ENCODE peak calls at places on chromosome 4, in six cellular contexts. One of them, this sample, is unnamed.

GRCh38 chr4:111040904-111041303 is 418.0 kb upstream of the PITX2 start:
- DNase-seq in CD4-positive, CD25-positive, alpha-beta regulatory T cell: no peak
- DNase-seq in neural progenitor cell: no peak
- DNase-seq in IMR-90: no peak
- DNase-seq in dorsolateral prefrontal cortex: no peak
- DNase-seq in coronary artery: no peak
- DNase-seq in this sample: no peak

GRCh38 chr4:1572521-1572920 is 111.6 kb downstream of the FAM53A start:
- DNase-seq in dorsolateral prefrontal cortex: no peak
- DNase-seq in CD4-positive, CD25-positive, alpha-beta regulatory T cell: no peak
- DNase-seq in neural progenitor cell: peak; percentile 39
- DNase-seq in coronary artery: no peak
- DNase-seq in IMR-90: no peak
- DNase-seq in this sample: peak; percentile 93

GRCh38 chr4:156734965-156735895 is 236.4 kb downstream of the PDGFC start:
- DNase-seq in neural progenitor cell: no peak
- DNase-seq in dorsolateral prefrontal cortex: no peak
- DNase-seq in coronary artery: no peak
- DNase-seq in IMR-90: peak; percentile 49
- DNase-seq in CD4-positive, CD25-positive, alpha-beta regulatory T cell: no peak
- DNase-seq in this sample: no peak

GRCh38 chr4:7252051-7252450 is 59.7 kb downstream of the SORCS2 start:
- DNase-seq in IMR-90: no peak
- DNase-seq in coronary artery: no peak
- DNase-seq in CD4-positive, CD25-positive, alpha-beta regulatory T cell: no peak
- DNase-seq in dorsolateral prefrontal cortex: no peak
- DNase-seq in neural progenitor cell: no peak
- DNase-seq in this sample: no peak

GRCh38 chr4:1245481-1246051 is 3.4 kb downstream of the CTBP1 start:
- DNase-seq in dorsolateral prefrontal cortex: no peak
- DNase-seq in neural progenitor cell: no peak
- DNase-seq in IMR-90: no peak
- DNase-seq in CD4-positive, CD25-positive, alpha-beta regulatory T cell: no peak
- DNase-seq in coronary artery: peak; percentile 74
- DNase-seq in this sample: peak; percentile 83

GRCh38 chr4:7328913-7329638 is 105.7 kb downstream of the PSAPL1 start:
- DNase-seq in CD4-positive, CD25-positive, alpha-beta regulatory T cell: no peak
- DNase-seq in dorsolateral prefrontal cortex: peak; percentile 61
- DNase-seq in coronary artery: no peak
- DNase-seq in neural progenitor cell: no peak
- DNase-seq in IMR-90: peak; percentile 57
- DNase-seq in this sample: peak; percentile 99

GRCh38 chr4:56289934-56290333 is 97.4 kb downstream of the AASDH start:
- DNase-seq in neural progenitor cell: no peak
- DNase-seq in CD4-positive, CD25-positive, alpha-beta regulatory T cell: peak; percentile 30
- DNase-seq in coronary artery: no peak
- DNase-seq in IMR-90: no peak
- DNase-seq in dorsolateral prefrontal cortex: no peak
- DNase-seq in this sample: no peak

GRCh38 chr4:138507527-138507926 is 265.4 kb upstream of the SLC7A11 start:
- DNase-seq in dorsolateral prefrontal cortex: no peak
- DNase-seq in CD4-positive, CD25-positive, alpha-beta regulatory T cell: no peak
- DNase-seq in neural progenitor cell: no peak
- DNase-seq in coronary artery: no peak
- DNase-seq in IMR-90: peak; percentile 69
- DNase-seq in this sample: no peak

GRCh38 chr4:10629394-10629793 is 55.2 kb downstream of the CLNK start:
- DNase-seq in coronary artery: no peak
- DNase-seq in neural progenitor cell: no peak
- DNase-seq in dorsolateral prefrontal cortex: no peak
- DNase-seq in IMR-90: no peak
- DNase-seq in CD4-positive, CD25-positive, alpha-beta regulatory T cell: no peak
- DNase-seq in this sample: no peak

GRCh38 chr4:100736651-100737450 is 219.0 kb upstream of the EMCN start:
- DNase-seq in coronary artery: no peak
- DNase-seq in neural progenitor cell: no peak
- DNase-seq in CD4-positive, CD25-positive, alpha-beta regulatory T cell: no peak
- DNase-seq in IMR-90: peak; percentile 65
- DNase-seq in dorsolateral prefrontal cortex: no peak
- DNase-seq in this sample: no peak

GRCh38 chr4:134470544-134470943 is 269.0 kb upstream of the PABPC4L start:
- DNase-seq in CD4-positive, CD25-positive, alpha-beta regulatory T cell: no peak
- DNase-seq in coronary artery: no peak
- DNase-seq in IMR-90: no peak
- DNase-seq in neural progenitor cell: peak; percentile 42
- DNase-seq in dorsolateral prefrontal cortex: no peak
- DNase-seq in this sample: no peak

GRCh38 chr4:169682360-169683047 is 62.1 kb downstream of the CLCN3 start:
- DNase-seq in coronary artery: no peak
- DNase-seq in CD4-positive, CD25-positive, alpha-beta regulatory T cell: no peak
- DNase-seq in neural progenitor cell: no peak
- DNase-seq in dorsolateral prefrontal cortex: no peak
- DNase-seq in IMR-90: peak; percentile 15
- DNase-seq in this sample: no peak

GRCh38 chr4:19880205-19880604 is 371.5 kb upstream of the SLIT2 start:
- DNase-seq in neural progenitor cell: no peak
- DNase-seq in dorsolateral prefrontal cortex: no peak
- DNase-seq in coronary artery: no peak
- DNase-seq in IMR-90: peak; percentile 12
- DNase-seq in CD4-positive, CD25-positive, alpha-beta regulatory T cell: no peak
- DNase-seq in this sample: no peak

GRCh38 chr4:87848622-87849351 is 16.0 kb downstream of the MEPE start:
- DNase-seq in IMR-90: peak; percentile 56
- DNase-seq in dorsolateral prefrontal cortex: peak; percentile 77
- DNase-seq in coronary artery: no peak
- DNase-seq in CD4-positive, CD25-positive, alpha-beta regulatory T cell: peak; percentile 65
- DNase-seq in neural progenitor cell: peak; percentile 71
- DNase-seq in this sample: no peak
- H3K4me3 ChIP-seq in IMR-90: no peak overlapping the region
- H3K4me3 ChIP-seq in dorsolateral prefrontal cortex: peak overlapping the region; percentile 49
- H3K4me3 ChIP-seq in coronary artery: peak overlapping the region; percentile 58
- H3K4me3 ChIP-seq in CD4-positive, CD25-positive, alpha-beta regulatory T cell: peak overlapping the region; percentile 42
- H3K4me3 ChIP-seq in neural progenitor cell: peak overlapping the region; percentile 48
- H3K4me3 ChIP-seq in this sample: peak overlapping the region; percentile 57

DNA sequence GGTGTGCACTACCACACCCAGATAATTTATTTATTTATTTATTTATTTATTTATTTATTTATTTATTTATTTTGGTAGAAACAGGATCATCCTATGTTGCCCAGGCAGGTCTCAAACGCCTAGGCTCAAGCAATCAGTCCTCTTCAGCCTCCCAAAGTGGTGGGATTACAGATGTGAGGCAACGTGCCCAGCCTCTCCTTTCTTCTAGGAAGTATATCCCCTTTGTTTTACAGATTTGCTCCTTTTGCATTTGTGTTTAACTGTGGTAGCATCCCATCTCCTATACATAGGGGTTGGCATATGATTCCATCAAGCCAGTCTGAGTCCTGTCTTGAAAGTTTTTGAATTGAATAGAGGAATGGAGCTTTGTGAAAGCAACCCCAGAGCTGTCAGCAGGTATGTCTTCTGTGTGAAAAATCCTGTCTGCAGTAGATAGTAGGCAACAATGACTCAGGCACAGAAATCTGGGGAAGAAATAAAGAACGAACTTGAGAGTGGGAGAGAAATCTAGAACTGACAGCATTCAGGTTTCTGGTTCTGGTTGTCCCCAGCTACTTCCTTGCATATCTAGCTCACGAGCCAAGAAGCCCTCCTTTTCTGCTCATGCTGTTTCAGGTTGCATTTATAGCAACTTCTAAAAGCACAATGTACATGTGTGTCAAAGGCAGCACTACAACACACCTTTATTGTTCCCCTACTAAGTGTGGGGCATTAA is 113.8 kb upstream of the LSM6 start:
- DNase-seq in neural progenitor cell: no peak
- DNase-seq in IMR-90: no peak
- DNase-seq in coronary artery: no peak
- DNase-seq in CD4-positive, CD25-positive, alpha-beta regulatory T cell: no peak
- DNase-seq in dorsolateral prefrontal cortex: no peak
- DNase-seq in this sample: peak; percentile 6
- H3K4me3 ChIP-seq in neural progenitor cell: no peak overlapping the region
- H3K4me3 ChIP-seq in IMR-90: no peak overlapping the region
- H3K4me3 ChIP-seq in coronary artery: no peak overlapping the region
- H3K4me3 ChIP-seq in CD4-positive, CD25-positive, alpha-beta regulatory T cell: no peak overlapping the region
- H3K4me3 ChIP-seq in dorsolateral prefrontal cortex: no peak overlapping the region
- H3K4me3 ChIP-seq in this sample: no peak overlapping the region

DNA sequence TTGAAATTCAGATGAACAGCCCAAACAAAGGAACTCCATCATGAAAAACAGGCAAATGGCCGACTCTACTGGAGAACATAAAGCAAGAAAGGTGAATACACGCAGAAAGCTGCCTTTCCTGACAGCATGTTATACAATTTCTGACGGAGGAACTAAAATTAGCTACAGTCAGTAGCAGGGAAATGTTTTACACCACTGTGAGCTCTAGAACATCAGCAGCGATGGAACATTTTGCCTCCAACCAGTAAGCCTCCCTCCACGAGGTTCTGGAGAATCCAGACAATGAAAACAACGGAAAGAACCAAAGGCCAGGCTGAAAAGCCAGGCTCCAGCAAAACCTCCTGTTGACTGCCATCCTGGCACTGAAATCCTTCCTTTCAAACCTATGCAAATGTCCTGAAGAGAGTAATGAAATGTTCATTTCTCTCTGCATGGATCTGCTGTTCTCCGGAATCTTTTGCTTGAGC is 78.9 kb downstream of the IRF2 start:
- DNase-seq in neural progenitor cell: no peak
- DNase-seq in coronary artery: no peak
- DNase-seq in dorsolateral prefrontal cortex: no peak
- DNase-seq in CD4-positive, CD25-positive, alpha-beta regulatory T cell: no peak
- DNase-seq in IMR-90: no peak
- DNase-seq in this sample: no peak
- H3K4me3 ChIP-seq in neural progenitor cell: no peak overlapping the region
- H3K4me3 ChIP-seq in coronary artery: no peak overlapping the region
- H3K4me3 ChIP-seq in dorsolateral prefrontal cortex: no peak overlapping the region
- H3K4me3 ChIP-seq in CD4-positive, CD25-positive, alpha-beta regulatory T cell: no peak overlapping the region
- H3K4me3 ChIP-seq in IMR-90: no peak overlapping the region
- H3K4me3 ChIP-seq in this sample: no peak overlapping the region

GRCh38 chr4:186227221-186227620 is at the start of gene KLKB1:
- DNase-seq in IMR-90: no peak
- DNase-seq in dorsolateral prefrontal cortex: no peak
- DNase-seq in neural progenitor cell: no peak
- DNase-seq in coronary artery: no peak
- DNase-seq in CD4-positive, CD25-positive, alpha-beta regulatory T cell: no peak
- DNase-seq in this sample: peak; percentile 1
- H3K4me3 ChIP-seq in IMR-90: no peak within 1 kb of the TSS
- H3K4me3 ChIP-seq in dorsolateral prefrontal cortex: no peak within 1 kb of the TSS
- H3K4me3 ChIP-seq in neural progenitor cell: no peak within 1 kb of the TSS
- H3K4me3 ChIP-seq in coronary artery: peak within 1 kb of the TSS; percentile 56
- H3K4me3 ChIP-seq in CD4-positive, CD25-positive, alpha-beta regulatory T cell: no peak within 1 kb of the TSS
- H3K4me3 ChIP-seq in this sample: peak within 1 kb of the TSS; percentile 64

DNA sequence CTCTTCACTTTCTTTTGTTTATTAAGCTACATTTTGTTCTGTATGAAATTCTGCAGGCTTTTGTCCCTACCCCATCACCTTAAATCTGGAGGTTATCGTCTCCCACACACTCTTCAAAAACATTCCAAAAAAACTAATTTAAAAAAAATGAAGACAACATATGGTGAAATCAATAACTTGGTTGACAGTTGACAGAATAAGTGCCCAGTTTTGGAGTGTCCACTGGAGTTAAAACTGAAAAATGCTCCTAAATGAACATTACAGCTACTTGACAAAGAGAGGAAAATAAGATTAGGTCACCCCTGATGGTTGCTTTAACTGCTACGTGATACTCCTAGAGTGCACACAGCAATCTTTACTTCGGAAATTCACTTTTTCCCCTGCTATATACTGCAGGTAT is 618 bp upstream of the ZNF827 start:
- DNase-seq in neural progenitor cell: no peak
- DNase-seq in CD4-positive, CD25-positive, alpha-beta regulatory T cell: no peak
- DNase-seq in dorsolateral prefrontal cortex: no peak
- DNase-seq in coronary artery: no peak
- DNase-seq in IMR-90: peak; percentile 26
- DNase-seq in this sample: peak; percentile 26
- H3K4me3 ChIP-seq in neural progenitor cell: peak overlapping the region; percentile 96
- H3K4me3 ChIP-seq in CD4-positive, CD25-positive, alpha-beta regulatory T cell: peak overlapping the region; percentile 81
- H3K4me3 ChIP-seq in dorsolateral prefrontal cortex: peak overlapping the region; percentile 81
- H3K4me3 ChIP-seq in coronary artery: peak overlapping the region; percentile 87
- H3K4me3 ChIP-seq in IMR-90: no peak overlapping the region
- H3K4me3 ChIP-seq in this sample: peak overlapping the region; percentile 81

This sample was measured in osteoblast.